ENCODE peak calls at places on chromosomes 16 and 17, in ten cellular contexts. X is AG09319, L is stomach, H is AG10803, K is AG04450, I is nephron progenitor cell, J is lower leg skin, Q is dorsolateral prefrontal cortex, W is mammary epithelial cell, E is upper lobe of right lung. O is an unnamed sample.

GRCh38 chr16:89171216-89172170 is at the start of gene CDH15:
- DNase-seq in H (peak; percentile 78), Q (peak; percentile 80), E (peak; percentile 98), X (peak; percentile 44), L (peak; percentile 97), I (peak; percentile 97), K (peak; percentile 64), J (peak; percentile 96), W (peak; percentile 92), O (peak; percentile 87)

GRCh38 chr17:64448665-64449512 is at the start of gene MILR1:
- DNase-seq in H (peak; percentile 68), J (no peak), K (peak; percentile 59), E (no peak), Q (no peak), I (no peak), X (peak; percentile 51), L (no peak), W (peak; percentile 72), O (no peak)

GRCh38 chr16:84514874-84515835 is 10.7 kb upstream of the MEAK7 start:
- DNase-seq in I (no peak), J (no peak), Q (no peak), L (peak; percentile 61), K (no peak), E (peak; percentile 76), H (no peak), X (no peak), W (no peak), O (no peak)

GRCh38 chr17:70168044-70168978 is 1.0 kb upstream of the KCNJ2 start:
- DNase-seq in W (peak; percentile 58), I (peak; percentile 57), L (peak; percentile 71), J (peak; percentile 91), E (peak; percentile 80), K (peak; percentile 33), X (peak; percentile 36), H (peak; percentile 70), Q (peak; percentile 60), O (peak; percentile 34)

GRCh38 chr17:58325976-58326468 is 2.6 kb downstream of the TSPOAP1 start:
- DNase-seq in K (no peak), I (no peak), E (peak; percentile 63), L (no peak), H (no peak), X (no peak), J (no peak), Q (no peak), W (no peak), O (no peak)

GRCh38 chr16:10839271-10839661 is 20.7 kb upstream of the TVP23A start:
- DNase-seq in X (no peak), I (no peak), J (no peak), L (peak; percentile 44), Q (no peak), W (no peak), H (no peak), K (no peak), E (peak; percentile 34), O (no peak)

GRCh38 chr16:3695610-3696369 is 21.5 kb downstream of the TRAP1 start:
- DNase-seq in L (peak; percentile 63), E (no peak), H (no peak), I (no peak), J (no peak), W (no peak), K (no peak), X (no peak), Q (no peak), O (no peak)

GRCh38 chr16:9345046-9345445 is 253.6 kb downstream of the HAPSTR1 start:
- DNase-seq in Q (no peak), W (no peak), I (no peak), H (no peak), K (no peak), J (no peak), X (no peak), E (no peak), L (no peak), O (no peak)

DNA sequence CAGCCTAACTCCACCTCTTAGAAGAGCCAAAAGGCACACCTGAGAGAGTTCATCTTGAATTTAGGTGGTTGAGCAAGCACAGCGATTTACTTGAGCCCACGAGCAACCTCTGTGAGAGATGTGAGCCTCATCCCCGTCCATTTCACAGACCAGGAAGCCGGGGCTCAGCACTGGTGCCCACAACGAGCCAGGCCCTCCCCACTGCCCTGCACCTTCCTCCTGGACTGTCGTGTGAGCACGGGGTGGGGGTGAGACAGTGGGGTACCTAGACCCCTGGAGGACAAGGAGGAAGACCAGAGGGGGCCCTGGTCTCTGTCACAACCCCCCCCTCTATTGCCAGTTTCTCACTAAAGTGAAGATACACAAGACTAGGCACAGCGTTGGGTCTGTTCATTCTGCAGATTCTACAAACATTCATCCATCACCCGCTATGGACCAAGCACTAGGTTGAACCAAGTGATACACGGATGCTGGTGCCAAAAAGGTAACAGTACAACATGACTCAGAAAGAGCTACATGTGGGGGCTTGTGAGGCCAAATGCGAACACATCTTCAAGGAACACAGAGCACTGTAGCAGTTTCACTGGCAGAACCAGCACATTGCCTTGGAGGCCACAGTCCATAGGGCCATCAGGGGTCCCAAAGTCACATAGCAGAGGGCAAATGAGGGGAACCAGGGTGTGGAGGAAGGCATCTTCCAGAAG is 231.9 kb downstream of the PARN start:
- DNase-seq in Q (no peak), J (no peak), H (no peak), X (no peak), L (no peak), E (no peak), I (no peak), K (no peak), W (peak; percentile 91), O (no peak)
- TF ChIP-seq CTCF in Q (no peak), J (no peak), H (no peak), X (no peak), L (no peak), E (no peak), I (no peak), K (no peak), W (no peak), O (no peak)

DNA sequence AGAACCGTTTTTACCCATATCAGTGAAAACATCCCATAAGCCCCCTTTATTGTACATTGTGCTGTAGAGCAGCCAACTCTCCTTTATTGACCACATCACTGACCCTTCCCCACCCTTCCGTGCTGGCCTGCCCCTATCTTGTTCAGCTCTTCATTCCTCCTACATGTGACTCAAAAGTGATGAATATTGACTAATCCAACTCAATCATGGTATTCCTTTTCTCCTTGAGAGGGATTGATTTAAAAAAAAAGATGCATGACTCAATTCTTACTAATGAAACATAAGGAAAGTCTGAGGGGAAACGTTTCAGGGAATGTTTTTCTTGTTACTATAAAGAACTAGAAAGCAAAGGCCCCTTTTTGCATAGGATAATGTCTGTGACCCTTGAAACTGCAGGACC is 125.2 kb upstream of the SOX9 start:
- DNase-seq in Q (no peak), H (no peak), I (no peak), X (no peak), E (no peak), L (no peak), W (peak; percentile 62), K (no peak), J (no peak), O (no peak)
- TF ChIP-seq CTCF in Q (no peak), H (no peak), I (no peak), X (no peak), E (no peak), L (no peak), W (no peak), K (no peak), J (no peak), O (no peak)

GRCh38 chr16:24573141-24573540 is 33.8 kb downstream of the RBBP6 start:
- DNase-seq in E (no peak), J (no peak), Q (no peak), I (no peak), W (no peak), H (no peak), X (no peak), K (no peak), L (no peak), O (no peak)

GRCh38 chr16:24562811-24563210 is 23.4 kb downstream of the RBBP6 start:
- DNase-seq in H (no peak), K (no peak), E (no peak), X (no peak), L (no peak), J (no peak), Q (no peak), W (no peak), I (no peak), O (no peak)

GRCh38 chr16:24572069-24572468 is 32.7 kb downstream of the RBBP6 start:
- DNase-seq in X (no peak), I (no peak), J (no peak), K (no peak), W (no peak), L (no peak), Q (no peak), H (no peak), E (no peak), O (no peak)

DNA sequence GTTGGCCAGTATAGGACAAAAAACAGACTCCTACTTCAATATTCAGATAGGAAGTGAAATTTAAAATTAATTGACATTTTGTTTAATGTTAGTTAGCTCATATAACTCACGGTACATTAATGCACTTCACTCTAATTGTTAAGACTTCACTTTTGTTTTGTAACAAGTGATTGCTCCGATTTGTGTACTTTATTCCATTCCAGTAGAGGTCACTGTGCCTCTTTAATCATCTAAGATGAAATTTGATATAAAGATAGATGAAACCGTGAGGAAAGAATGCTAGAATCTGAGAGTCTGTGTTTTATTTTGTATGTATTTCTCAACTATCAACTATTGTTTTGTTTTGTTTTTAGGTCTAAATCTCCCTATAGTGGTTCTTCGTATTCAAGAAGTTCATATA is 29.0 kb downstream of the RBBP6 start:
- DNase-seq in W (peak; percentile 8), J (no peak), K (no peak), X (no peak), L (no peak), E (no peak), Q (no peak), H (peak; percentile 43), I (no peak), O (no peak)
- TF ChIP-seq CTCF in W (peak; percentile 21), J (no peak), K (peak; percentile 41), X (peak; percentile 43), L (no peak), E (peak; percentile 24), Q (peak; percentile 52), H (peak; percentile 54), I (no peak), O (no peak)

GRCh38 chr17:67139289-67139688 is 94.9 kb downstream of the CACNG1 start:
- DNase-seq in X (no peak), E (no peak), H (no peak), Q (no peak), I (no peak), K (no peak), L (no peak), J (no peak), W (no peak), O (no peak)

GRCh38 chr17:67138392-67138791 is 94.0 kb downstream of the CACNG1 start:
- DNase-seq in E (no peak), W (no peak), L (no peak), Q (no peak), J (no peak), X (no peak), I (no peak), K (no peak), H (no peak), O (no peak)

GRCh38 chr17:67137860-67138259 is 93.5 kb downstream of the CACNG1 start:
- DNase-seq in I (no peak), K (no peak), W (no peak), E (no peak), H (no peak), J (no peak), Q (no peak), L (no peak), X (no peak), O (no peak)

GRCh38 chr17:67137026-67137370 is 92.6 kb downstream of the CACNG1 start:
- DNase-seq in J (no peak), E (no peak), X (no peak), W (no peak), K (no peak), H (no peak), L (no peak), Q (no peak), I (no peak), O (no peak)

DNA sequence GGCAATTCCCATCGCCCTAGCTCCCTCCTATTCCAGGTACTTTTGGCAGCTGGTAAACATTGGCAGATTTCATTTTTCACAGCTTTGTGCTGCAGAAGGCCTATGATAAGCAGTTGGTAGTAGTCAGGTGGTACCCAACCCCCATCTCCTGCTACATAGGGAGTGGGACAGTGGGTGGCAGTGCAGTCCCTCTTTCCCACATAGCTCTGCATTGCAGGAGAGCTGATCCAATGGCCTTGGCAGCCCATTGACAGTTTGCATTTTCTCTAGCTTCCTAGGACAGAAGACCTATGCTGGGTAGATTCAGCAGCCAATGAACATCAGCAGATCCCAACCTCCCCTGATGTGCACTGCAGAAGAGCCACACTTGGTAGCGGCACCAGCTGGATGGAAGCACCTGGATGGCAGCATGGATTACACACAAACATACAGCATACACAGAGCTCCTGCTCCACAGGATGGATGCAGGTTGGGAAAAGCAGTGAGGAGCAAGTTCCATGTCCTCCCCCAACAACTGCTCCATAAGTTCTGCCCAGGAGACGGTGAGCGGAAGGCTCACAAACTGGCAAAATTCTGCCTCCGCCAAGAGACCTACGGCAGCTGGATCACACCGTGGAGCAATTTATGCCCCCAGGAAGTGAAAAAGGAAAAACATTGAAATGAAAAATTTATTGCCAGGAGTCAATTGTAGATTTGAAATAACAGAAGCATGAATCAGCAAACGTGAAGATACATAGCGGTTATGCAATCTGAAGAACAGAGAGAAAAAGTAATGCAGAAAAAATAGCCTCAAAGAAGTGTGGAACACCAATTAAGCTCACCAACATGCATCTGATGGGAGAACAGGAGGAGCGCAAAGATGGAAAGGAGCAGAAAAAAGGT is 95.7 kb downstream of the CACNG1 start:
- DNase-seq in W (peak; percentile 26), K (no peak), X (no peak), I (no peak), Q (no peak), L (no peak), J (no peak), H (peak; percentile 30), E (no peak), O (no peak)
- TF ChIP-seq CTCF in W (no peak), K (no peak), X (no peak), I (no peak), Q (no peak), L (no peak), J (no peak), H (no peak), E (no peak), O (no peak)